ENCODE peak calls at places on chromosomes 6 and 20, in five cellular contexts. Y is HFF-Myc; G is stimulated activated CD8-positive, alpha-beta memory T cell treated with anti-CD3 and anti-CD28 coated beads, Interleukin-15, amount 100 ng/mL, for 24 hours; U is activated naive CD4-positive, alpha-beta T cell treated with anti-CD3 and anti-CD28 coated beads, Interleukin-2, amount 50 U/mL, for 16 hours; B is mesendoderm. R is an unnamed sample.
A peak's percentile ranks its signal among the peaks of the same experiment; 100 is the strongest.

GRCh38 chr20:59776626-59777320 is 156.7 kb downstream of the SYCP2 start:
- DNase-seq in B (no peak), U (no peak), Y (no peak), G (no peak), R (no peak)

GRCh38 chr6:35065441-35065800 is 75.7 kb downstream of the TCP11 start:
- DNase-seq in G (no peak), B (no peak), Y (no peak), U (no peak), R (no peak)

GRCh38 chr6:129889580-129889979 is 28.5 kb upstream of the TMEM244 start:
- DNase-seq in B (no peak), U (peak; percentile 12), G (no peak), Y (no peak), R (peak; percentile 39)

GRCh38 chr20:21019831-21020655 is 86.1 kb downstream of the LINC00237 start:
- DNase-seq in Y (no peak), B (no peak), G (no peak), U (no peak), R (no peak)

GRCh38 chr6:27863962-27864905 is 48.0 kb downstream of the OR2B2 start:
- DNase-seq in U (no peak), Y (no peak), G (no peak), B (peak; percentile 26), R (no peak)

GRCh38 chr6:45791181-45791580 is 224.5 kb downstream of the CLIC5 start:
- DNase-seq in G (no peak), Y (no peak), U (no peak), B (no peak), R (no peak)

GRCh38 chr6:135586844-135587243 is 89.3 kb upstream of the AHI1 start:
- DNase-seq in U (no peak), Y (peak; percentile 2), G (no peak), B (no peak), R (no peak)

GRCh38 chr6:111024661-111025060 is 42.8 kb downstream of the RPF2 start:
- DNase-seq in Y (no peak), G (no peak), U (no peak), B (no peak), R (no peak)

GRCh38 chr6:44464527-44465310 is 77.2 kb downstream of the CDC5L start:
- DNase-seq in U (no peak), B (peak; percentile 46), G (no peak), Y (no peak), R (peak; percentile 15)

GRCh38 chr20:44642203-44643153 is 9.0 kb downstream of the ADA start:
- DNase-seq in Y (peak; percentile 77), B (peak; percentile 93), G (no peak), U (no peak), R (peak; percentile 24)

GRCh38 chr6:44276667-44277640 is 6.7 kb downstream of the TMEM151B start:
- DNase-seq in G (no peak), U (no peak), Y (no peak), B (no peak), R (no peak)

GRCh38 chr20:2706688-2707352 is 14.2 kb downstream of the EBF4 start:
- DNase-seq in G (no peak), U (no peak), B (no peak), Y (no peak), R (no peak)

GRCh38 chr6:30000156-30000791 is 57.9 kb downstream of the HLA-A start:
- DNase-seq in U (no peak), Y (no peak), G (no peak), B (no peak), R (no peak)

GRCh38 chr20:18258126-18258860 is 30.0 kb upstream of the ZNF133 start:
- DNase-seq in Y (no peak), G (no peak), B (no peak), U (no peak), R (no peak)

GRCh38 chr6:17281100-17281496 is at the start of gene RBM24:
- DNase-seq in B (peak; percentile 89), Y (no peak), U (peak; percentile 27), G (no peak), R (peak; percentile 51)

GRCh38 chr6:132259070-132259469 is 142.2 kb downstream of the MOXD1 start:
- DNase-seq in Y (peak; percentile 12), G (no peak), B (peak; percentile 47), U (no peak), R (no peak)

GRCh38 chr6:53813096-53813495 is 18.3 kb downstream of the LRRC1 start:
- DNase-seq in B (no peak), G (no peak), U (no peak), Y (no peak), R (no peak)

GRCh38 chr20:10916312-10916711 is 242.5 kb upstream of the JAG1 start:
- DNase-seq in U (no peak), B (no peak), G (no peak), Y (no peak), R (no peak)

GRCh38 chr6:143335865-143336264 is 114.6 kb downstream of the ADAT2 start:
- DNase-seq in B (no peak), Y (no peak), U (no peak), G (no peak), R (no peak)

GRCh38 chr20:952196-952795 is 36.2 kb upstream of the ANGPT4 start:
- DNase-seq in U (no peak), Y (no peak), B (no peak), G (no peak), R (no peak)

GRCh38 chr6:31086788-31087440 is 25.5 kb downstream of the C6orf15 start:
- DNase-seq in G (no peak), B (peak; percentile 38), Y (no peak), U (no peak), R (no peak)

GRCh38 chr6:149211046-149211571 is 106.4 kb upstream of the TAB2 start:
- DNase-seq in Y (no peak), U (no peak), B (no peak), G (no peak), R (no peak)

GRCh38 chr6:49541210-49541724 is 9.2 kb upstream of the C6orf141 start:
- DNase-seq in B (peak; percentile 40), G (no peak), Y (peak; percentile 83), U (no peak), R (peak; percentile 10)

GRCh38 chr20:46934746-46935283 is 40.2 kb downstream of the EYA2 start:
- DNase-seq in Y (no peak), U (no peak), B (no peak), G (no peak), R (no peak)

GRCh38 chr6:161486903-161487531 is 213.2 kb upstream of the AGPAT4 start:
- DNase-seq in U (no peak), G (no peak), B (no peak), Y (no peak), R (no peak)

GRCh38 chr6:145241039-145241438 is 494.3 kb downstream of the EPM2A start:
- DNase-seq in U (no peak), G (no peak), B (no peak), Y (no peak), R (no peak)

GRCh38 chr20:36234771-36235320 is 1.4 kb upstream of the AAR2 start:
- DNase-seq in Y (no peak), B (no peak), U (no peak), G (no peak), R (no peak)

GRCh38 chr6:33684428-33684896 is 27.0 kb downstream of the UQCC2 start:
- DNase-seq in U (no peak), Y (no peak), G (no peak), B (no peak), R (no peak)

GRCh38 chr6:82525775-82526515 is 162.3 kb downstream of the TPBG start:
- DNase-seq in U (no peak), B (no peak), G (no peak), Y (no peak), R (no peak)

GRCh38 chr6:149247385-149247763 is 70.1 kb upstream of the TAB2 start:
- DNase-seq in B (no peak), U (no peak), G (no peak), Y (no peak), R (no peak)

GRCh38 chr6:89799111-89799510 is 20.5 kb downstream of the MDN1 start:
- DNase-seq in U (no peak), B (no peak), G (no peak), Y (no peak), R (no peak)

GRCh38 chr6:1227935-1228753 is 83.8 kb upstream of the FOXQ1 start:
- DNase-seq in Y (no peak), U (no peak), B (peak; percentile 7), G (no peak), R (no peak)

GRCh38 chr20:36471885-36472642 is 69.3 kb upstream of the MYL9 start:
- DNase-seq in Y (no peak), B (no peak), G (no peak), U (no peak), R (no peak)

GRCh38 chr6:7215140-7215539 is 97.9 kb downstream of the SSR1 start:
- DNase-seq in G (no peak), U (no peak), B (no peak), Y (no peak), R (no peak)

GRCh38 chr6:153852481-153852880 is 186.6 kb upstream of the OPRM1 start:
- DNase-seq in B (no peak), U (no peak), Y (no peak), G (no peak), R (no peak)

GRCh38 chr6:39003072-39003471 is 45.5 kb upstream of the GLP1R start:
- DNase-seq in Y (no peak), B (peak; percentile 58), G (no peak), U (no peak), R (no peak)

GRCh38 chr20:44601801-44602204 is 19.4 kb downstream of the PKIG start:
- DNase-seq in U (no peak), Y (no peak), B (no peak), G (no peak), R (peak; percentile 71)

R was measured in AG09319.